ENCODE peak calls at places on chromosomes 11 and 22, in nine cellular contexts. O is Caco-2; H is naive thymus-derived CD4-positive, alpha-beta T cell; Q is hepatocyte; N is heart left ventricle; Y is mammary epithelial cell; I is astrocyte; K is CD8-positive, alpha-beta memory T cell; Z is colonic mucosa. U is an unnamed sample. For H3K9me3, the result is how much of the 10 kb centered on the place peaks cover.

GRCh38 chr11:134559617-134559992 is 147.6 kb upstream of the B3GAT1 start:
- DNase-seq in O (no peak), H (no peak), Q (no peak), N (no peak), Y (no peak), I (no peak), K (no peak), Z (no peak), U (peak)

GRCh38 chr22:44616461-44616860 is 85.5 kb upstream of the PRR5 start:
- DNase-seq in O (no peak), H (no peak), Q (no peak), N (no peak), Y (no peak), I (no peak), K (no peak), Z (no peak), U (no peak)

GRCh38 chr11:71215372-71215965 is 36.9 kb downstream of the SHANK2 start:
- DNase-seq in O (no peak), H (no peak), Q (no peak), N (no peak), Y (no peak), I (no peak), K (no peak), Z (no peak), U (no peak)

GRCh38 chr11:2697871-2698270 is 1.9 kb downstream of the KCNQ1OT1 start:
- DNase-seq in O (no peak), H (no peak), Q (no peak), N (no peak), Y (peak), I (no peak), K (no peak), Z (no peak), U (no peak)

GRCh38 chr22:27580311-27580897 is 221.2 kb downstream of the MN1 start:
- DNase-seq in O (no peak), H (no peak), Q (no peak), N (no peak), Y (no peak), I (no peak), K (no peak), Z (no peak), U (no peak)

GRCh38 chr22:46561435-46561905 is 24.1 kb upstream of the CELSR1 start:
- DNase-seq in O (peak), H (no peak), Q (no peak), N (no peak), Y (no peak), I (no peak), K (no peak), Z (no peak), U (no peak)

GRCh38 chr11:120659076-120659475 is 147.5 kb downstream of the GRIK4 start:
- DNase-seq in O (no peak), H (no peak), Q (no peak), N (no peak), Y (no peak), I (no peak), K (no peak), Z (no peak), U (no peak)

GRCh38 chr22:50621948-50622722 is 5.8 kb downstream of the ARSA start:
- DNase-seq in O (no peak), H (peak), Q (no peak), N (no peak), Y (peak), I (no peak), K (peak), Z (peak), U (no peak)

GRCh38 chr11:128524172-128524571 is 63.2 kb downstream of the ETS1 start:
- DNase-seq in O (no peak), H (no peak), Q (no peak), N (no peak), Y (no peak), I (no peak), K (no peak), Z (no peak), U (no peak)

GRCh38 chr11:110894224-110894623 is 182.0 kb upstream of the ARHGAP20 start:
- DNase-seq in O (no peak), H (no peak), Q (no peak), N (no peak), Y (peak), I (no peak), K (no peak), Z (no peak), U (no peak)

GRCh38 chr11:110776091-110776490 is 63.9 kb upstream of the ARHGAP20 start:
- DNase-seq in O (no peak), H (no peak), Q (no peak), N (no peak), Y (no peak), I (no peak), K (no peak), Z (no peak), U (no peak)

GRCh38 chr11:102012946-102013345 is 34.3 kb upstream of the CFAP300 start:
- DNase-seq in O (no peak), H (no peak), Q (peak), N (no peak), Y (no peak), I (no peak), K (no peak), Z (no peak), U (no peak)

GRCh38 chr11:12053606-12054361 is 45.4 kb upstream of the DKK3 start:
- DNase-seq in O (no peak), H (no peak), Q (no peak), N (no peak), Y (no peak), I (no peak), K (no peak), Z (no peak), U (no peak)

GRCh38 chr11:128965485-128965884 is 22.8 kb upstream of the TP53AIP1 start:
- DNase-seq in O (no peak), H (no peak), Q (no peak), N (no peak), Y (no peak), I (no peak), K (no peak), Z (no peak), U (no peak)

GRCh38 chr22:41380993-41381328 is 781 bp upstream of the TEF start:
- DNase-seq in O (peak), H (no peak), Q (peak), N (peak), Y (peak), I (peak), K (no peak), Z (peak), U (no peak)

GRCh38 chr11:81278986-81279385 is 1454.7 kb downstream of the FAM181B start:
- DNase-seq in O (no peak), H (no peak), Q (no peak), N (no peak), Y (no peak), I (no peak), K (no peak), Z (no peak), U (no peak)

GRCh38 chr11:68143310-68143689 is 22.1 kb upstream of the CHKA start:
- DNase-seq in O (no peak), H (no peak), Q (no peak), N (no peak), Y (no peak), I (no peak), K (no peak), Z (no peak), U (no peak)

GRCh38 chr11:124934862-124935547 is 842 bp downstream of the HEPACAM start:
- DNase-seq in O (peak), H (no peak), Q (peak), N (no peak), Y (peak), I (peak), K (no peak), Z (no peak), U (no peak)

GRCh38 chr11:61124574-61125309 is 22.5 kb downstream of the CD5 start:
- DNase-seq in O (no peak), H (no peak), Q (no peak), N (no peak), Y (no peak), I (no peak), K (no peak), Z (no peak), U (no peak)

GRCh38 chr11:60852639-60853468 is 2.9 kb downstream of the PTGDR2 start:
- DNase-seq in O (no peak), H (no peak), Q (no peak), N (no peak), Y (no peak), I (no peak), K (no peak), Z (no peak), U (no peak)

GRCh38 chr11:69044111-69045013 is 4.4 kb upstream of the TPCN2 start:
- DNase-seq in O (peak), H (no peak), Q (peak), N (peak), Y (peak), I (peak), K (no peak), Z (peak), U (peak)

GRCh38 chr11:1341928-1342524 is 32.6 kb upstream of the TOLLIP start:
- DNase-seq in O (no peak), H (no peak), Q (no peak), N (no peak), Y (peak), I (peak), K (no peak), Z (peak), U (peak)

GRCh38 chr11:61075891-61076290 is 26.4 kb upstream of the CD5 start:
- DNase-seq in O (peak), H (no peak), Q (peak), N (no peak), Y (peak), I (peak), K (no peak), Z (peak), U (peak)

GRCh38 chr22:36220457-36220921 is 18.8 kb downstream of the APOL2 start:
- DNase-seq in O (no peak), H (no peak), Q (peak), N (peak), Y (no peak), I (peak), K (no peak), Z (no peak), U (no peak)

GRCh38 chr11:15878756-15879155 is 477.6 kb downstream of the SOX6 start:
- DNase-seq in O (no peak), H (no peak), Q (no peak), N (no peak), Y (peak), I (no peak), K (no peak), Z (no peak), U (no peak)

DNA sequence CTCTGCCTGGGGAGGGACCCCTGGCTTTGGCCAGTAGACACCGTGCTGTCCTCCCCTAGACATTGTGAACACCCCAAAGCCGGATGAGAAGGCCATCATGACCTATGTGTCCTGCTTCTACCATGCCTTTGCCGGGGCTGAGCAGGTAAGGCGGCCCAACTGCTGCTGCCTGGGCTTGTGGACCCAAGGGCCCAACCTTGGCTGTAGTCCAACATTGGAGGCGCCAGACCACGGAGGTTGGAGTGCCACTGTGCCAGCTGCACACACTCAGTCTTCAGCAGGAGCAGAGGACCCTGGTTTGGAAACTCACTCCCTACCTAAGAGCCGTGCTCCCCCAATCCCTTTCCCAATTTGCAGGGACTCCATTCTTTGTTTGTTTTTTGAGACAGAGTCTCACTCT is 9.4 kb downstream of the ACTN3 start:
- DNase-seq in O (no peak), H (no peak), Q (no peak), N (no peak), Y (no peak), I (no peak), K (no peak), Z (no peak), U (no peak)
- H3K9me3 ChIP-seq in O (under half), H (under half), Q (under half), N (under half), Y (under half), I (under half), K (under half), Z (under half), U (under half)

GRCh38 chr11:31804439-31805036 is 6.6 kb downstream of the PAX6 start:
- DNase-seq in O (no peak), H (no peak), Q (no peak), N (no peak), Y (no peak), I (peak), K (no peak), Z (no peak), U (no peak)

GRCh38 chr11:31801298-31801702 is 9.8 kb downstream of the PAX6 start:
- DNase-seq in O (no peak), H (no peak), Q (no peak), N (no peak), Y (no peak), I (no peak), K (no peak), Z (no peak), U (no peak)

GRCh38 chr11:31802000-31802551 is 9.0 kb downstream of the PAX6 start:
- DNase-seq in O (no peak), H (no peak), Q (no peak), N (no peak), Y (no peak), I (no peak), K (no peak), Z (no peak), U (no peak)

GRCh38 chr11:31803813-31804438 is 7.2 kb downstream of the PAX6 start:
- DNase-seq in O (no peak), H (no peak), Q (no peak), N (no peak), Y (no peak), I (peak), K (no peak), Z (no peak), U (no peak)

GRCh38 chr11:31802609-31802989 is 8.5 kb downstream of the PAX6 start:
- DNase-seq in O (no peak), H (no peak), Q (no peak), N (no peak), Y (no peak), I (no peak), K (no peak), Z (no peak), U (no peak)
- H3K9me3 ChIP-seq in O (under half), H (under half), Q (under half), N (under half), Y (under half), I (under half), K (under half), Z (under half), U (under half)

GRCh38 chr11:28962492-28962891 is 854.3 kb downstream of the METTL15 start:
- DNase-seq in O (no peak), H (no peak), Q (no peak), N (no peak), Y (peak), I (no peak), K (no peak), Z (no peak), U (no peak)

GRCh38 chr11:28963189-28963588 is 855.0 kb downstream of the METTL15 start:
- DNase-seq in O (no peak), H (no peak), Q (no peak), N (no peak), Y (peak), I (peak), K (no peak), Z (no peak), U (no peak)

GRCh38 chr11:28964811-28965210 is 856.6 kb downstream of the METTL15 start:
- DNase-seq in O (no peak), H (no peak), Q (no peak), N (no peak), Y (no peak), I (peak), K (no peak), Z (no peak), U (no peak)

GRCh38 chr11:28965824-28966223 is 857.6 kb downstream of the METTL15 start:
- DNase-seq in O (no peak), H (no peak), Q (no peak), N (no peak), Y (no peak), I (no peak), K (no peak), Z (no peak), U (no peak)

DNA sequence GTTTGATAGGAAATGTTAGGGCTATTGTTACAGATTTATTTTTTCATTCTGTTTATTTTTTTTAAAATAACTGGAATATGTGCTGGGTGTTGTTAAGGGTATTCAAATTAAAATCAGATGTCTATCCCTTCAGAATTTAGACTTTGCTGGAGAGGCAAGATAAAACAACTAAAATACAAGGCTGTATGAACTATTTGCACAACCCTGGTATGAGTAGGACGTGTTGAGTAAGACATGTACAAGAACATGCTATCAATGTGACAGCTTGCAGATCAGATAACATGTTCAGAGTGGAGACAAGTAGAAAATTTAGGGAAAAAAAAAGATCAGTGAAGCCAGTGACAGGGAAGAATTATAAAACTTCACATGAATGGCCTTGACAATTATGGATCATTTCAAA is 853.5 kb downstream of the METTL15 start:
- DNase-seq in O (no peak), H (no peak), Q (no peak), N (no peak), Y (no peak), I (no peak), K (no peak), Z (no peak), U (no peak)
- H3K9me3 ChIP-seq in O (under half), H (under half), Q (under half), N (under half), Y (under half), I (under half), K (under half), Z (under half), U (under half)

DNA sequence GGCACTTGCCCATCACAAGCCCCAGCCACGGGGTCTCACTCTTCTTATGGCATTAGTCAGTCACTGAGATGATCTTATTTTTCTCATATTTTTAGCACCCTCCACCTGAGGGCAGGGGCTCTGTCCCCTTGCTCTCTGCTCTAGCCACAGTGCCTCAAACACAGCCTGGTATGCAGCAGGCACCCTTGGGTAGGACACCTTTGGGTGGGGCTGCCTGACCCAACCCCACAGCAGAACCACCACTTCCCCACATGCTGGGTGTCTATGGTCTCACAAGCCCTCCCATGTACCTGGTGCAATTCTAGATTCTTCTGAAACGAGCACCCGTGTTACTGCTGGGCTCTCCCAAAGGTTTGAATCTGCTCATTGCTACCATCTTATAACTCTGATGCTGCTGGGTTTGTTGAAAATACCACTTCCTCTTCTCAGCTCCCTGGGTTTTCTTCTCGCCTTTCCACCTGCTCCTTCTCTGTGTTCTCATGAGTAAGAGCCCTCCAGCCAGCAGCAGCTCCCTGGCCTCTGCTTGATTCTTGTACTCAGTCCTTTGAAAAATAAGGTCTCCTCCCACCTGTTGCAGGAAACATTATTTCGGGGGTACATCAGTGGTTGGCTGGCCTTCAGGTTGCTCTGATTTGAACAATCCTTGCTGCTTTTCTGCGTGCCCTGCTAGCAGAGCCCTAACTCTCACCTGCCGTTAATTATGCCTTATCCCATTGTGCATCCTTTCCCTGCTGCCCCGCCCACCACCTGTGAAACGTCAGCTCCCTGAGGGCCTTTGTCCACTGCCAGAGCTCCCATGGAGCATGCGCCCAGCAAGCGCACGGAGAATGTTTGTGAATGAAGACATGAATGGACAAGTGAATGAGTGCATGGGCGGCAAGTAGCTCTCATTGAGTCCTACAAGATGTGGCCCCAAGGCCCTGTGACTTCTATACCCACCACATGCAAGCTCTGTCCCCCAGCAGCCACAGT is 1181.6 kb downstream of the TBC1D22A start:
- DNase-seq in O (no peak), H (no peak), Q (no peak), N (no peak), Y (no peak), I (no peak), K (no peak), Z (no peak), U (no peak)
- H3K9me3 ChIP-seq in O (under half), H (under half), Q (under half), N (under half), Y (under half), I (under half), K (under half), Z (under half), U (under half)

DNA sequence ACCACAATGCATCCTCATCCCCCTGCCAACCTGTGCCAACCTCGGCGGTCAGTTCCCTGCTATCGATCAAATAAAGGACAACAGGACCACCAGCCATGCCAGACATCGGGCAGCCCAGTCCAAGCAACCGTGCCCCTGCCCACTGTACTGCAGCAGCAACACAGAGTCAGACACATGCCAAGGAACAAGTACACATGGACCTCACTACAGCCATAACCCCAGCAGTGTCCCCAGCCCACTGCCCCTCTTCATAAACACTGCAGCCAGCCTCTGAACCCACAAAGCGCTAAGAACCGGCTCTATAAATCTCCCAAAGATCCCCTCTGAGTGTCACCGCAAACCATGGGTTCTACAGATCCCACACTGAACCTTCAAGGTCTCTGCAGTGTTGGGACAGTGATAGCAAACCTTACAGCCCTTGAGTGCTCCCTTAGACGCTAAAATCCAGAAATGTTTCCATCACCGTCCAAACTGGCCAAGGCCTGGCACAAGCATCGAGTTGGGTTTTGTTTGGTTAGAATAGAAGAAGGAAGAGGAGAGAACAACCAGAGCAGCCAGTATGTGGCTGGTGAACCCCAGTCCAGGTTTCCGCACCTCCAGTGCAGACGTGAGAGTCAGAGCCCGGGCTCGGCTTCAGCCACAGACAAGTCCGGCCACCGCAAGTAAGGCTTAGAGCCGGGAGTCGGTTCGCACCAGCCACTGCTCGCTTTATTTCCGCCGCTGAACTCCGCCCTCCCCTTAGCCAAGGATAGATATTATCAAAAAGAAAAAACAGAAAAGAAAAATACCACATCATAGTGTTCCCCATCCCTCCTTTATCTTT is 7.9 kb downstream of the PAX6 start:
- DNase-seq in O (no peak), H (no peak), Q (no peak), N (no peak), Y (no peak), I (peak), K (no peak), Z (no peak), U (no peak)
- H3K9me3 ChIP-seq in O (under half), H (under half), Q (under half), N (under half), Y (under half), I (under half), K (under half), Z (under half), U (under half)

U was measured in heart right ventricle.